ENCODE peak calls at places on chromosomes 5 and 9, in ten cellular contexts. One of them, this sample, is unnamed.
A peak's percentile ranks its signal among the peaks of the same experiment; 100 is the strongest.

GRCh38 chr9:97615439-97616072 is 17.6 kb downstream of the TSTD2 start:
- DNase-seq in HCEC 1CT: peak; percentile 45
- DNase-seq in endothelial cell: peak; percentile 67
- DNase-seq in omental fat pad: peak; percentile 54
- DNase-seq in PC-9: peak; percentile 62
- DNase-seq in stimulated activated CD8-positive, alpha-beta memory T cell treated with anti-CD3 and anti-CD28 coated beads, Interleukin-12 subunit alpha, Interleukin-12 subunit beta, amount 100 ng/mL, for 4 hours: no peak
- DNase-seq in cardiac fibroblast: peak; percentile 73
- DNase-seq in activated T-cell treated with anti-CD3 and anti-CD28 coated beads, Interleukin-2, amount 50 U/mL, for 72 hours: peak; percentile 56
- DNase-seq in HuH-7: peak; percentile 52
- DNase-seq in pancreas: peak; percentile 52
- DNase-seq in this sample: no peak

GRCh38 chr9:82593436-82593835 is 469.5 kb downstream of the RASEF start:
- DNase-seq in HCEC 1CT: no peak
- DNase-seq in endothelial cell: no peak
- DNase-seq in omental fat pad: no peak
- DNase-seq in PC-9: no peak
- DNase-seq in stimulated activated CD8-positive, alpha-beta memory T cell treated with anti-CD3 and anti-CD28 coated beads, Interleukin-12 subunit alpha, Interleukin-12 subunit beta, amount 100 ng/mL, for 4 hours: no peak
- DNase-seq in cardiac fibroblast: no peak
- DNase-seq in activated T-cell treated with anti-CD3 and anti-CD28 coated beads, Interleukin-2, amount 50 U/mL, for 72 hours: no peak
- DNase-seq in HuH-7: no peak
- DNase-seq in pancreas: no peak
- DNase-seq in this sample: no peak

GRCh38 chr9:106864533-106865143 is 1.7 kb downstream of the ZNF462 start:
- DNase-seq in HCEC 1CT: peak; percentile 46
- DNase-seq in endothelial cell: no peak
- DNase-seq in omental fat pad: no peak
- DNase-seq in PC-9: no peak
- DNase-seq in stimulated activated CD8-positive, alpha-beta memory T cell treated with anti-CD3 and anti-CD28 coated beads, Interleukin-12 subunit alpha, Interleukin-12 subunit beta, amount 100 ng/mL, for 4 hours: no peak
- DNase-seq in cardiac fibroblast: peak; percentile 60
- DNase-seq in activated T-cell treated with anti-CD3 and anti-CD28 coated beads, Interleukin-2, amount 50 U/mL, for 72 hours: no peak
- DNase-seq in HuH-7: no peak
- DNase-seq in pancreas: no peak
- DNase-seq in this sample: no peak

GRCh38 chr9:2466703-2467102 is 154.9 kb upstream of the VLDLR start:
- DNase-seq in HCEC 1CT: no peak
- DNase-seq in endothelial cell: no peak
- DNase-seq in omental fat pad: no peak
- DNase-seq in PC-9: no peak
- DNase-seq in stimulated activated CD8-positive, alpha-beta memory T cell treated with anti-CD3 and anti-CD28 coated beads, Interleukin-12 subunit alpha, Interleukin-12 subunit beta, amount 100 ng/mL, for 4 hours: no peak
- DNase-seq in cardiac fibroblast: no peak
- DNase-seq in activated T-cell treated with anti-CD3 and anti-CD28 coated beads, Interleukin-2, amount 50 U/mL, for 72 hours: no peak
- DNase-seq in HuH-7: no peak
- DNase-seq in pancreas: no peak
- DNase-seq in this sample: no peak

GRCh38 chr5:138338411-138339085 is 482 bp downstream of the FAM53C start:
- DNase-seq in HCEC 1CT: no peak
- DNase-seq in endothelial cell: no peak
- DNase-seq in omental fat pad: no peak
- DNase-seq in PC-9: no peak
- DNase-seq in stimulated activated CD8-positive, alpha-beta memory T cell treated with anti-CD3 and anti-CD28 coated beads, Interleukin-12 subunit alpha, Interleukin-12 subunit beta, amount 100 ng/mL, for 4 hours: no peak
- DNase-seq in cardiac fibroblast: no peak
- DNase-seq in activated T-cell treated with anti-CD3 and anti-CD28 coated beads, Interleukin-2, amount 50 U/mL, for 72 hours: no peak
- DNase-seq in HuH-7: no peak
- DNase-seq in pancreas: no peak
- DNase-seq in this sample: no peak

GRCh38 chr9:77750981-77751340 is 102.8 kb upstream of the GNA14 start:
- DNase-seq in HCEC 1CT: no peak
- DNase-seq in endothelial cell: no peak
- DNase-seq in omental fat pad: no peak
- DNase-seq in PC-9: no peak
- DNase-seq in stimulated activated CD8-positive, alpha-beta memory T cell treated with anti-CD3 and anti-CD28 coated beads, Interleukin-12 subunit alpha, Interleukin-12 subunit beta, amount 100 ng/mL, for 4 hours: no peak
- DNase-seq in cardiac fibroblast: no peak
- DNase-seq in activated T-cell treated with anti-CD3 and anti-CD28 coated beads, Interleukin-2, amount 50 U/mL, for 72 hours: no peak
- DNase-seq in HuH-7: no peak
- DNase-seq in pancreas: no peak
- DNase-seq in this sample: no peak

GRCh38 chr5:108356286-108356685 is 25.6 kb downstream of the FBXL17 start:
- DNase-seq in HCEC 1CT: no peak
- DNase-seq in endothelial cell: no peak
- DNase-seq in omental fat pad: no peak
- DNase-seq in PC-9: no peak
- DNase-seq in stimulated activated CD8-positive, alpha-beta memory T cell treated with anti-CD3 and anti-CD28 coated beads, Interleukin-12 subunit alpha, Interleukin-12 subunit beta, amount 100 ng/mL, for 4 hours: no peak
- DNase-seq in cardiac fibroblast: no peak
- DNase-seq in activated T-cell treated with anti-CD3 and anti-CD28 coated beads, Interleukin-2, amount 50 U/mL, for 72 hours: no peak
- DNase-seq in HuH-7: no peak
- DNase-seq in pancreas: no peak
- DNase-seq in this sample: no peak

GRCh38 chr9:36276840-36277239 is 18.6 kb upstream of the GNE start:
- DNase-seq in HCEC 1CT: peak; percentile 89
- DNase-seq in endothelial cell: no peak
- DNase-seq in omental fat pad: no peak
- DNase-seq in PC-9: peak; percentile 50
- DNase-seq in stimulated activated CD8-positive, alpha-beta memory T cell treated with anti-CD3 and anti-CD28 coated beads, Interleukin-12 subunit alpha, Interleukin-12 subunit beta, amount 100 ng/mL, for 4 hours: no peak
- DNase-seq in cardiac fibroblast: peak; percentile 81
- DNase-seq in activated T-cell treated with anti-CD3 and anti-CD28 coated beads, Interleukin-2, amount 50 U/mL, for 72 hours: no peak
- DNase-seq in HuH-7: no peak
- DNase-seq in pancreas: no peak
- DNase-seq in this sample: no peak

GRCh38 chr9:61665829-61666228 is 476.0 kb downstream of the SPATA31A7 start:
- DNase-seq in HCEC 1CT: no peak
- DNase-seq in endothelial cell: no peak
- DNase-seq in omental fat pad: no peak
- DNase-seq in PC-9: no peak
- DNase-seq in stimulated activated CD8-positive, alpha-beta memory T cell treated with anti-CD3 and anti-CD28 coated beads, Interleukin-12 subunit alpha, Interleukin-12 subunit beta, amount 100 ng/mL, for 4 hours: no peak
- DNase-seq in cardiac fibroblast: no peak
- DNase-seq in activated T-cell treated with anti-CD3 and anti-CD28 coated beads, Interleukin-2, amount 50 U/mL, for 72 hours: no peak
- DNase-seq in HuH-7: no peak
- DNase-seq in pancreas: no peak
- DNase-seq in this sample: no peak

GRCh38 chr9:14218253-14218652 is 95.7 kb downstream of the NFIB start:
- DNase-seq in HCEC 1CT: no peak
- DNase-seq in endothelial cell: no peak
- DNase-seq in omental fat pad: no peak
- DNase-seq in PC-9: no peak
- DNase-seq in stimulated activated CD8-positive, alpha-beta memory T cell treated with anti-CD3 and anti-CD28 coated beads, Interleukin-12 subunit alpha, Interleukin-12 subunit beta, amount 100 ng/mL, for 4 hours: no peak
- DNase-seq in cardiac fibroblast: no peak
- DNase-seq in activated T-cell treated with anti-CD3 and anti-CD28 coated beads, Interleukin-2, amount 50 U/mL, for 72 hours: no peak
- DNase-seq in HuH-7: no peak
- DNase-seq in pancreas: no peak
- DNase-seq in this sample: no peak

GRCh38 chr5:115815693-115816225 is 700 bp downstream of the CDO1 start:
- DNase-seq in HCEC 1CT: no peak
- DNase-seq in endothelial cell: peak; percentile 33
- DNase-seq in omental fat pad: no peak
- DNase-seq in PC-9: no peak
- DNase-seq in stimulated activated CD8-positive, alpha-beta memory T cell treated with anti-CD3 and anti-CD28 coated beads, Interleukin-12 subunit alpha, Interleukin-12 subunit beta, amount 100 ng/mL, for 4 hours: no peak
- DNase-seq in cardiac fibroblast: no peak
- DNase-seq in activated T-cell treated with anti-CD3 and anti-CD28 coated beads, Interleukin-2, amount 50 U/mL, for 72 hours: no peak
- DNase-seq in HuH-7: peak; percentile 6
- DNase-seq in pancreas: no peak
- DNase-seq in this sample: no peak

GRCh38 chr5:72363146-72363802 is 43.1 kb downstream of the PTCD2 start:
- DNase-seq in HCEC 1CT: peak; percentile 86
- DNase-seq in endothelial cell: no peak
- DNase-seq in omental fat pad: no peak
- DNase-seq in PC-9: peak; percentile 29
- DNase-seq in stimulated activated CD8-positive, alpha-beta memory T cell treated with anti-CD3 and anti-CD28 coated beads, Interleukin-12 subunit alpha, Interleukin-12 subunit beta, amount 100 ng/mL, for 4 hours: no peak
- DNase-seq in cardiac fibroblast: peak; percentile 92
- DNase-seq in activated T-cell treated with anti-CD3 and anti-CD28 coated beads, Interleukin-2, amount 50 U/mL, for 72 hours: no peak
- DNase-seq in HuH-7: no peak
- DNase-seq in pancreas: no peak
- DNase-seq in this sample: no peak

GRCh38 chr5:144203750-144204596 is 33.3 kb downstream of the KCTD16 start:
- DNase-seq in HCEC 1CT: peak; percentile 52
- DNase-seq in endothelial cell: peak; percentile 53
- DNase-seq in omental fat pad: no peak
- DNase-seq in PC-9: peak; percentile 27
- DNase-seq in stimulated activated CD8-positive, alpha-beta memory T cell treated with anti-CD3 and anti-CD28 coated beads, Interleukin-12 subunit alpha, Interleukin-12 subunit beta, amount 100 ng/mL, for 4 hours: no peak
- DNase-seq in cardiac fibroblast: peak; percentile 90
- DNase-seq in activated T-cell treated with anti-CD3 and anti-CD28 coated beads, Interleukin-2, amount 50 U/mL, for 72 hours: peak; percentile 24
- DNase-seq in HuH-7: peak; percentile 19
- DNase-seq in pancreas: peak; percentile 26
- DNase-seq in this sample: no peak

GRCh38 chr5:180069589-180070247 is 1.8 kb downstream of the RNF130 start:
- DNase-seq in HCEC 1CT: peak; percentile 7
- DNase-seq in endothelial cell: no peak
- DNase-seq in omental fat pad: no peak
- DNase-seq in PC-9: no peak
- DNase-seq in stimulated activated CD8-positive, alpha-beta memory T cell treated with anti-CD3 and anti-CD28 coated beads, Interleukin-12 subunit alpha, Interleukin-12 subunit beta, amount 100 ng/mL, for 4 hours: no peak
- DNase-seq in cardiac fibroblast: no peak
- DNase-seq in activated T-cell treated with anti-CD3 and anti-CD28 coated beads, Interleukin-2, amount 50 U/mL, for 72 hours: no peak
- DNase-seq in HuH-7: no peak
- DNase-seq in pancreas: no peak
- DNase-seq in this sample: peak; percentile 27

GRCh38 chr9:125634040-125634717 is 72.8 kb downstream of the MAPKAP1 start:
- DNase-seq in HCEC 1CT: peak; percentile 58
- DNase-seq in endothelial cell: no peak
- DNase-seq in omental fat pad: no peak
- DNase-seq in PC-9: no peak
- DNase-seq in stimulated activated CD8-positive, alpha-beta memory T cell treated with anti-CD3 and anti-CD28 coated beads, Interleukin-12 subunit alpha, Interleukin-12 subunit beta, amount 100 ng/mL, for 4 hours: no peak
- DNase-seq in cardiac fibroblast: peak; percentile 59
- DNase-seq in activated T-cell treated with anti-CD3 and anti-CD28 coated beads, Interleukin-2, amount 50 U/mL, for 72 hours: no peak
- DNase-seq in HuH-7: no peak
- DNase-seq in pancreas: no peak
- DNase-seq in this sample: no peak

GRCh38 chr9:84811726-84812074 is 142.2 kb downstream of the NTRK2 start:
- DNase-seq in HCEC 1CT: no peak
- DNase-seq in endothelial cell: no peak
- DNase-seq in omental fat pad: no peak
- DNase-seq in PC-9: no peak
- DNase-seq in stimulated activated CD8-positive, alpha-beta memory T cell treated with anti-CD3 and anti-CD28 coated beads, Interleukin-12 subunit alpha, Interleukin-12 subunit beta, amount 100 ng/mL, for 4 hours: no peak
- DNase-seq in cardiac fibroblast: no peak
- DNase-seq in activated T-cell treated with anti-CD3 and anti-CD28 coated beads, Interleukin-2, amount 50 U/mL, for 72 hours: no peak
- DNase-seq in HuH-7: no peak
- DNase-seq in pancreas: no peak
- DNase-seq in this sample: no peak

GRCh38 chr9:27799326-27799725 is 226.0 kb upstream of the C9orf72 start:
- DNase-seq in HCEC 1CT: no peak
- DNase-seq in endothelial cell: no peak
- DNase-seq in omental fat pad: no peak
- DNase-seq in PC-9: no peak
- DNase-seq in stimulated activated CD8-positive, alpha-beta memory T cell treated with anti-CD3 and anti-CD28 coated beads, Interleukin-12 subunit alpha, Interleukin-12 subunit beta, amount 100 ng/mL, for 4 hours: no peak
- DNase-seq in cardiac fibroblast: no peak
- DNase-seq in activated T-cell treated with anti-CD3 and anti-CD28 coated beads, Interleukin-2, amount 50 U/mL, for 72 hours: no peak
- DNase-seq in HuH-7: no peak
- DNase-seq in pancreas: no peak
- DNase-seq in this sample: no peak

This sample was measured in gastrocnemius medialis.